ENCODE peak calls at places on chromosomes 5 and 9, in six cellular contexts. Q is neuronal stem cell, V is IMR-90, E is H9, W is H1, R is trophoblast cell. M is an unnamed sample.

GRCh38 chr9:87039809-87040392 is 92.6 kb upstream of the GAS1 start:
- DNase-seq in V (peak), W (no peak), E (no peak), R (no peak), Q (no peak), M (peak)

GRCh38 chr5:141940695-141941271 is 17.1 kb downstream of the DELE1 start:
- DNase-seq in R (no peak), Q (no peak), E (no peak), V (peak), W (no peak), M (peak)

GRCh38 chr9:12705738-12706391 is 12.7 kb downstream of the TYRP1 start:
- DNase-seq in V (no peak), Q (no peak), E (no peak), W (no peak), R (no peak), M (no peak)

GRCh38 chr5:109703827-109704226 is 14.1 kb downstream of the MAN2A1 start:
- DNase-seq in Q (no peak), E (no peak), W (no peak), R (peak), V (peak), M (no peak)

GRCh38 chr5:59840200-59840601 is 53.3 kb downstream of the PDE4D start:
- DNase-seq in E (no peak), R (no peak), V (peak), W (no peak), Q (no peak), M (peak)

GRCh38 chr9:124139001-124139400 is 118.7 kb upstream of the NEK6 start:
- DNase-seq in Q (no peak), V (peak), W (no peak), R (peak), E (no peak), M (peak)

GRCh38 chr5:151072234-151073025 is 8.4 kb downstream of the TNIP1 start:
- DNase-seq in W (no peak), V (peak), E (no peak), Q (no peak), R (peak), M (peak)

GRCh38 chr9:88005146-88005750 is 30.9 kb upstream of the CDK20 start:
- DNase-seq in E (no peak), W (no peak), V (no peak), Q (no peak), R (peak), M (no peak)

GRCh38 chr9:132672413-132672690 is 2.1 kb downstream of the GTF3C4 start:
- DNase-seq in Q (no peak), W (no peak), E (no peak), R (peak), V (peak), M (peak)

GRCh38 chr9:75198436-75198835 is 110.1 kb downstream of the OSTF1 start:
- DNase-seq in W (no peak), V (no peak), E (peak), R (peak), Q (no peak), M (no peak)

GRCh38 chr9:79980440-79980839 is 408.7 kb downstream of the TLE4 start:
- DNase-seq in V (no peak), E (no peak), W (no peak), Q (peak), R (no peak), M (no peak)

GRCh38 chr5:160133071-160133917 is 14.0 kb upstream of the PWWP2A start:
- DNase-seq in W (peak), Q (peak), R (no peak), E (peak), V (no peak), M (peak)

GRCh38 chr5:126499742-126500396 is 76.7 kb downstream of the GRAMD2B start:
- DNase-seq in R (peak), E (peak), Q (no peak), V (no peak), W (peak), M (no peak)

GRCh38 chr9:126693428-126693931 is 79.8 kb downstream of the LMX1B start:
- DNase-seq in R (no peak), E (peak), W (no peak), V (no peak), Q (no peak), M (no peak)
- H3K14ac ChIP-seq in R (no peak), E (no peak), W (no peak), V (no peak), Q (peak), M (no peak)

DNA sequence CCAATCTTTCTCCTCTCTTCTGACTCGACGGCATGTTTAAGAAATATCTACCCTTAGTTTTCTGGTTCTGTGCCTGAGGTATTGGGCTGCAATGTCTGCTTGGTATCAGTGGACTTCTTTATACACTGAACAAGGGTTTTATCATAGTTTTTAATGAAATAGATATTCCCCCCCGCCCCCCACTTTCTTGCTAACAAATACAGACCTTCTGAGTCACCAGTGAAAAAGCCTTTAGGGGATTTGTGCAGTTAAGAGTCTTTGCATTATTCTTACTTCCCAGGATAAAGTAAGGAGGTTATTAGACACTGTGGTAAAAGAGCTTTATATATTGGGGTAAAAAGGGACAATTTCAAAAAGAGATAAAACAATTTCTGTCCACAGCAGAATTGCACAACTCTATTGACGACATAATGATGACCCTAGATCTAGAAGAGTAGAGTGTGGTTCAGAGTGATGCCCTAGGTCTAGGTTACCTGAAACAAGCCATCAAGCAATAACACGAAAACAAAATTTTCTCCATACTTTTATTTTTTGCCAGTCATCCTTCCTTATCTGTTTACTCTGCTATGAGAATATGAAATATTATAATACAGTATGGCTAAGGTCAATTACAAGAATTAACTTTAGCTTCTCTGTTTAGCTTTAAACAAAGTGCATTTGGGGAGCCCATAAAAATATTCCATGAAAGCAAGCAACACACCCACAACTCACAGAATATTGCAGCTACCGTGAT is 110.7 kb downstream of the PLK2 start:
- DNase-seq in Q (no peak), W (no peak), V (peak), R (no peak), E (no peak), M (no peak)
- H3K27ac ChIP-seq in Q (no peak), W (no peak), V (no peak), R (no peak), E (no peak), M (no peak)

DNA sequence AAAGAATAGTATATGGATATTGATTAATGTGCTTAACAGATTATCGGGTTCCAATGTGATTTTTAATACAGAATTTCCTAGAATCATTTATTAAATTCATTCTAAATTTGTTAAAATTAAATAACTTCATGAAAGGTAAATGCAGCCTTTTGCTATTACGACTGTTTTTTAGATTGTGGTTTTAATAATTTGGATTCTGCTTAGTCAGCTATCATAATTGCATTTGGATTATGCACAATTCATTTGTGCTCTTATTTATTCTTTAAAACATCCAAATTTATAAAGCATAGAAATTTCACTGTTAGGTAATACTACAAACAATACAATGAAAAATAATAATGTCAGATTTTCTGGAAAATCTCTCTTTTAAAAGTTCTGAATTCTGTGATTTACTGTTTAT is 1598.5 kb downstream of the EFNA5 start:
- DNase-seq in W (no peak), R (no peak), E (no peak), V (no peak), Q (no peak), M (no peak)
- H3K14ac ChIP-seq in W (no peak), R (no peak), E (no peak), V (no peak), Q (no peak), M (no peak)

DNA sequence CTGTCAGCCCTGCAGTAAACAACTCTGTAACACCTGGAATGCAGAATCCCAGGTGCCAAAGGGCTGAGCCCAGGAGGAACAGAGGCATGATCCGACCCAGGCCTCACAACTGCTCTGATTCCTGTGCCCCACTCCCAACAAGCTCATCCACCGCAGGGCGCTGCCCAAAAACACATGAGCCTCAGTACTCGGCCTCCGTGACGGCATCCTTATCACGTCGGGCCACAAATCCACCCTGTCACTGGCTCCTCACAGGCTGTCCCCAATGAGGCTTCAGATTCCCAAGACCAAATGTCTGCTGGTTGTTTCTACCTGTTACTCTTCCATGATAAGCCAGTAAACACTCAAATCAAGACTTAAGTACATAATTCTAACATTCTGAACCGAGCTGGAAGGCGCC is 15.2 kb downstream of the QSOX2 start:
- DNase-seq in E (no peak), Q (no peak), V (no peak), W (no peak), R (no peak), M (no peak)
- H3K27ac ChIP-seq in E (no peak), Q (no peak), V (no peak), W (no peak), R (no peak), M (no peak)

DNA sequence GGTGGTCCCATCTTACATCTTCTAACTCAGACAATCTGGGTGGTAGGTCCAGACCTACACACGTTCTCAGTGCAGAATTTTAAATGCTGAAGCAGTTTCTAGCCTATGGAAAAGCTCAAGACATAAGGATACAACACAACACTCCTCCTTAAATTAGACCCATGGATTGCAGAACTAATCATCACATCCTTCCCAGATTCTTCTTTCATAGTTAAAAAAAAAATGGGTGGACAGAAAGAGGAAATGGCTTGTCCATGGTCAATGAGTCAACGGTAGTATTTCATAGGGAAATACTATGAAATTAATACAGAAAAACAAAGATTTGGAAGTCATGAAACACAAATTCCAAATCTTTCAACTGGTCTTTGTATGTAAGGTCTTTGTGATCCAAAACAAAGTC is 106.9 kb downstream of the PAPPA start:
- DNase-seq in E (no peak), V (no peak), Q (no peak), W (no peak), R (no peak), M (no peak)
- H3K14ac ChIP-seq in E (no peak), V (no peak), Q (no peak), W (no peak), R (no peak), M (no peak)

GRCh38 chr5:71596169-71596568 is 9.0 kb downstream of the MCCC2 start:
- DNase-seq in R (peak), Q (no peak), E (no peak), V (peak), W (no peak), M (no peak)

GRCh38 chr5:71600783-71601182 is 13.6 kb downstream of the MCCC2 start:
- DNase-seq in E (no peak), V (no peak), R (no peak), W (no peak), Q (no peak), M (no peak)

GRCh38 chr5:71597001-71597400 is 9.9 kb downstream of the MCCC2 start:
- DNase-seq in Q (no peak), R (no peak), W (no peak), V (no peak), E (no peak), M (no peak)

DNA sequence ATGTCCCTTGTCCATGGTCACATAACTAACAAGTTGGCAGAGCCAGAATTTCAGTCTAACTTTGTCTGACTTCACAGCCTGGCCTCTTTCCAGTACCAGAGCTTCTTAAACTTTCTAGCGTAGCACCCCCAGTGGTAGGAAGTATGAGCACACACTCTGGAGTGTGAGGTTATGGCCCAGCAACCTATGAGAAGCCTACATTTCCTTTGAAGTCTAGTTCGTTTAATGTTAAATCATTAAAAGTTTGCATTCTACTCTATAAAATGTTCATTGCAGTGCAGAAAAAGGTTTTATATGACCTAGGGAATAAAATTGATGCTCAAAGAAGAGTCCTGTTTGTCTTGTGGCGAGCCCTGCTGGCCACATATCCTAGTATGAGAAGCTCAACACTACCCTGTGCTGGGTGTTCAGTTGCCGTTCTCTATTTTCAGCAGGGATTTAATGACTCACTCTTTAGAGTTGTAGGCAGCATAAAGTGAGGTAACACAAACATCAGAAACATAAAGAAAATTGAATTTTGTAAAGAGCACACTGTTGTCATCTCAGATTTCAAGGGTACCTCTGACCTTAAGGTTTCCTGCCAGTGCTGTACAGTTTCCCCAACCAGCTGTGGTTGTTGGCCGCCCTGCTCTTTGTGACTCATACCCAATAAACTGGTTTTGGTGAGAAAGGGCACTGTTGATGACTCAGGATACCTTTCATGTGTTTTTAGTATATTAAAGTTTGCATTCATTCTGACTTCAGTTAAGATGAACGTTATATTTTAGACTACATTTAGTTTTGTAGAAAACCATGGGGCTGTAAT is 14.3 kb downstream of the MCCC2 start:
- DNase-seq in V (peak), R (peak), Q (no peak), E (peak), W (no peak), M (peak)
- H3K27ac ChIP-seq in V (peak), R (peak), Q (no peak), E (no peak), W (no peak), M (peak)